ENCODE peak calls at places on chromosomes 13 and 19, in seven cellular contexts. W is H1, P is GM12892, S is HepG2, D is SK-N-SH, X is K562, Y is GM12878. A is an unnamed sample.

GRCh38 chr13:101453784-101454201 is 1.3 kb downstream of the ITGBL1 start:
- DNase-seq in D (peak; percentile 72), S (no peak), P (peak; percentile 9), W (no peak), Y (no peak), X (no peak), A (no peak)

GRCh38 chr19:54481326-54481930 is 8.3 kb upstream of the CDC42EP5 start:
- DNase-seq in P (no peak), X (peak; percentile 51), W (no peak), D (peak; percentile 65), Y (no peak), S (peak; percentile 49), A (no peak)

GRCh38 chr19:12884202-12884601 is 2.8 kb downstream of the KLF1 start:
- DNase-seq in P (no peak), D (no peak), W (no peak), Y (no peak), X (no peak), S (no peak), A (no peak)

GRCh38 chr13:36559388-36559787 is 114.4 kb upstream of the SERTM1 start:
- DNase-seq in Y (no peak), D (no peak), W (no peak), X (no peak), S (no peak), P (no peak), A (no peak)

GRCh38 chr19:55657004-55657747 is 2.3 kb downstream of the U2AF2 start:
- DNase-seq in W (no peak), D (no peak), Y (no peak), P (no peak), S (no peak), X (no peak), A (no peak)

GRCh38 chr13:49314344-49314882 is 66.7 kb downstream of the CDADC1 start:
- DNase-seq in P (no peak), X (no peak), S (no peak), D (no peak), Y (no peak), W (no peak), A (no peak)

GRCh38 chr19:28948531-28948930 is 264.4 kb downstream of the UQCRFS1 start:
- DNase-seq in W (no peak), P (no peak), S (no peak), X (no peak), D (no peak), Y (no peak), A (no peak)

GRCh38 chr19:6736169-6736916 is 1.0 kb downstream of the GPR108 start:
- DNase-seq in P (peak; percentile 68), W (no peak), S (peak; percentile 81), X (peak; percentile 45), D (peak; percentile 83), Y (peak; percentile 67), A (peak; percentile 73)

GRCh38 chr19:19064811-19065745 is 1.3 kb downstream of the SLC25A42 start:
- DNase-seq in P (no peak), Y (no peak), X (no peak), S (no peak), W (no peak), D (peak; percentile 56), A (no peak)

GRCh38 chr19:17767559-17767958 is 16.3 kb downstream of the FCHO1 start:
- DNase-seq in X (no peak), Y (no peak), P (no peak), W (no peak), D (no peak), S (no peak), A (no peak)

GRCh38 chr19:2578911-2579677 is 103.2 kb downstream of the GADD45B start:
- DNase-seq in Y (no peak), D (peak; percentile 90), S (peak; percentile 90), X (peak; percentile 67), P (no peak), W (peak; percentile 76), A (no peak)

GRCh38 chr13:66994097-66994496 is 236.0 kb downstream of the PCDH9 start:
- DNase-seq in P (no peak), Y (no peak), W (peak; percentile 51), D (peak; percentile 4), S (peak; percentile 38), X (peak; percentile 24), A (no peak)

GRCh38 chr19:58217607-58218391 is 10.9 kb upstream of the ZNF544 start:
- DNase-seq in Y (no peak), W (no peak), S (no peak), D (no peak), X (no peak), P (no peak), A (no peak)

GRCh38 chr13:49304763-49305695 is 57.3 kb downstream of the CDADC1 start:
- DNase-seq in S (no peak), P (no peak), W (no peak), Y (no peak), D (no peak), X (no peak), A (no peak)

GRCh38 chr13:73228546-73228945 is 169.7 kb downstream of the KLF5 start:
- DNase-seq in S (no peak), W (no peak), P (no peak), Y (no peak), X (no peak), D (no peak), A (no peak)

GRCh38 chr13:114017028-114017630 is 43.3 kb upstream of the C13orf46 start:
- DNase-seq in S (no peak), X (no peak), Y (no peak), P (no peak), W (no peak), D (peak; percentile 59), A (no peak)

GRCh38 chr13:101649490-101650126 is 197.1 kb downstream of the ITGBL1 start:
- DNase-seq in S (no peak), D (no peak), W (no peak), P (no peak), Y (no peak), X (no peak), A (no peak)

GRCh38 chr19:1252818-1253513 is 4.6 kb downstream of the MIDN start:
- DNase-seq in P (no peak), S (peak; percentile 82), W (no peak), X (no peak), Y (no peak), D (peak; percentile 69), A (no peak)

GRCh38 chr19:1253514-1254080 is 5.2 kb downstream of the MIDN start:
- DNase-seq in P (no peak), W (no peak), D (no peak), X (no peak), Y (no peak), S (peak; percentile 85), A (no peak)

GRCh38 chr19:1255186-1256161 is 7.1 kb downstream of the MIDN start:
- DNase-seq in D (no peak), S (no peak), P (no peak), X (no peak), Y (no peak), W (no peak), A (no peak)

GRCh38 chr19:1254530-1255185 is 6.3 kb downstream of the MIDN start:
- DNase-seq in Y (no peak), X (no peak), W (no peak), P (no peak), D (no peak), S (no peak), A (no peak)

GRCh38 chr19:1254081-1254527 is 5.7 kb downstream of the MIDN start:
- DNase-seq in S (no peak), P (no peak), X (no peak), W (no peak), D (no peak), Y (no peak), A (no peak)
- TF ChIP-seq POLR2AphosphoS5 in S (no peak), P (no peak), X (no peak), W (no peak), D (no peak), Y (no peak), A (no peak)

GRCh38 chr19:49585023-49585422 is 3.9 kb downstream of the PRRG2 start:
- DNase-seq in W (no peak), P (no peak), X (no peak), S (no peak), Y (no peak), D (peak; percentile 54), A (no peak)
- TF ChIP-seq TAF1 in W (no peak), P (no peak), X (no peak), S (no peak), Y (no peak), D (no peak), A (no peak)

GRCh38 chr19:27793644-27794443 is 1419.1 kb downstream of the UQCRFS1 start:
- DNase-seq in P (peak; percentile 78), Y (peak; percentile 71), S (peak; percentile 92), D (peak; percentile 85), X (peak; percentile 83), W (peak; percentile 80), A (peak; percentile 74)

GRCh38 chr19:27794444-27795042 is 1418.4 kb downstream of the UQCRFS1 start:
- DNase-seq in W (no peak), Y (no peak), P (no peak), S (peak; percentile 16), X (peak; percentile 40), D (no peak), A (peak; percentile 17)

GRCh38 chr19:27795369-27795768 is 1417.6 kb downstream of the UQCRFS1 start:
- DNase-seq in X (no peak), W (no peak), S (no peak), D (no peak), P (no peak), Y (no peak), A (no peak)

GRCh38 chr19:27792576-27793127 is 1420.3 kb downstream of the UQCRFS1 start:
- DNase-seq in X (no peak), P (no peak), D (no peak), W (no peak), S (no peak), Y (no peak), A (no peak)

GRCh38 chr19:27793128-27793643 is 1419.8 kb downstream of the UQCRFS1 start:
- DNase-seq in Y (peak; percentile 61), D (peak; percentile 65), W (peak; percentile 83), S (peak; percentile 87), P (peak; percentile 39), X (peak; percentile 77), A (peak; percentile 32)
- TF ChIP-seq POLR2AphosphoS5 in Y (no peak), D (peak; percentile 64), W (no peak), S (peak; percentile 27), P (no peak), X (no peak), A (no peak)

DNA sequence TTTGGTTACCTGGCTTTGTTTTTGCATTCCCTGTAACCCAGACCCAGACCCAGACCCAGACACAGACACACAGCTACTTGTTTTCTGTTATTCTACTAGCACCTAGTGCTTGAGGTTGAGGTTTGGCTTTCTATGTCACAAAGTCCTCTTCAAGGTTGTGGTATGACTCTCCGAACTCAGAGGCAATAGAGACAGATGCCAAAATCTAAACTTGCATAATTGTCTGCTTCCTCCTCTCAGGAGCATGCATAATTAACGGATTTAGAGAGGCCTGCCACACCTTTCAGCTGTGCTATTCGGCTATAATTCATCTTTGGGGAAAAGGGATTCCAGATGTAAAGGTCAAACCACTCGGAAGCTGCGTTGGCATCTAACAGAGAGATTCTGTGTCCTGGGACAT is 193.8 kb downstream of the TDRD3 start:
- DNase-seq in Y (no peak), X (no peak), S (no peak), W (no peak), D (no peak), P (no peak), A (no peak)
- TF ChIP-seq TAF1 in Y (no peak), X (no peak), S (no peak), W (no peak), D (no peak), P (no peak), A (no peak)

GRCh38 chr13:89554801-89555200 is 1792.7 kb upstream of the MIR17HG start:
- DNase-seq in Y (no peak), P (no peak), D (no peak), S (peak; percentile 7), W (no peak), X (no peak), A (no peak)

GRCh38 chr13:89550842-89551422 is 1796.6 kb upstream of the MIR17HG start:
- DNase-seq in S (no peak), X (no peak), W (no peak), D (no peak), P (no peak), Y (no peak), A (no peak)
- TF ChIP-seq POLR2AphosphoS5 in S (no peak), X (no peak), W (no peak), D (no peak), P (no peak), Y (no peak), A (no peak)